ENCODE peak calls at places on chromosomes 4 and X, in five cellular contexts. B, X, E, S and G are unnamed samples.

GRCh38 chrX:139112432-139112831 is 400.9 kb upstream of the FGF13 start:
- DNase-seq in B (no peak), X (peak; percentile 48), E (no peak), S (no peak), G (no peak)

GRCh38 chr4:13626492-13627184 is 887 bp downstream of the BOD1L1 start:
- DNase-seq in B (no peak), X (peak; percentile 2), E (no peak), S (no peak), G (no peak)

GRCh38 chrX:124228849-124229248 is 103.6 kb upstream of the TEX13D start:
- DNase-seq in B (no peak), X (no peak), E (no peak), S (no peak), G (no peak)

GRCh38 chr4:114109776-114110175 is 130.3 kb upstream of the ARSJ start:
- DNase-seq in B (no peak), X (no peak), E (no peak), S (no peak), G (no peak)

GRCh38 chr4:30714408-30715031 is 5.6 kb upstream of the PCDH7 start:
- DNase-seq in B (peak; percentile 53), X (peak; percentile 64), E (peak; percentile 20), S (peak; percentile 73), G (peak; percentile 50)

GRCh38 chr4:107825072-107825789 is 499 bp downstream of the SGMS2 start:
- DNase-seq in B (peak; percentile 30), X (peak; percentile 46), E (peak; percentile 57), S (peak; percentile 29), G (peak; percentile 62)

GRCh38 chrX:63250253-63250868 is 100.8 kb downstream of the SPIN4 start:
- DNase-seq in B (peak; percentile 41), X (peak; percentile 73), E (peak; percentile 68), S (peak; percentile 48), G (peak; percentile 80)

GRCh38 chrX:115560211-115560977 is 580 bp upstream of the PLS3 start:
- DNase-seq in B (no peak), X (no peak), E (no peak), S (no peak), G (peak; percentile 82)

GRCh38 chrX:6732101-6732500 is 197.2 kb upstream of the VCX3A start:
- DNase-seq in B (no peak), X (no peak), E (no peak), S (no peak), G (no peak)

GRCh38 chrX:25968920-25969319 is 169.2 kb upstream of the MAGEB18 start:
- DNase-seq in B (peak; percentile 50), X (peak; percentile 1), E (peak; percentile 38), S (peak; percentile 52), G (no peak)

GRCh38 chrX:1205681-1206611 is 6.5 kb downstream of the CRLF2 start:
- DNase-seq in B (peak; percentile 43), X (peak; percentile 62), E (no peak), S (no peak), G (peak; percentile 60)

GRCh38 chr4:158015241-158015640 is 157.6 kb downstream of the GASK1B start:
- DNase-seq in B (no peak), X (peak; percentile 69), E (no peak), S (no peak), G (peak; percentile 47)

GRCh38 chr4:5635826-5636196 is 72.5 kb downstream of the EVC2 start:
- DNase-seq in B (no peak), X (peak; percentile 77), E (no peak), S (no peak), G (peak; percentile 11)

GRCh38 chr4:100348472-100348871 is 158.2 kb upstream of the DDIT4L start:
- DNase-seq in B (no peak), X (peak; percentile 66), E (peak; percentile 7), S (no peak), G (peak; percentile 68)

GRCh38 chr4:40434126-40434692 is 99.1 kb downstream of the CHRNA9 start:
- DNase-seq in B (no peak), X (no peak), E (no peak), S (no peak), G (no peak)

DNA sequence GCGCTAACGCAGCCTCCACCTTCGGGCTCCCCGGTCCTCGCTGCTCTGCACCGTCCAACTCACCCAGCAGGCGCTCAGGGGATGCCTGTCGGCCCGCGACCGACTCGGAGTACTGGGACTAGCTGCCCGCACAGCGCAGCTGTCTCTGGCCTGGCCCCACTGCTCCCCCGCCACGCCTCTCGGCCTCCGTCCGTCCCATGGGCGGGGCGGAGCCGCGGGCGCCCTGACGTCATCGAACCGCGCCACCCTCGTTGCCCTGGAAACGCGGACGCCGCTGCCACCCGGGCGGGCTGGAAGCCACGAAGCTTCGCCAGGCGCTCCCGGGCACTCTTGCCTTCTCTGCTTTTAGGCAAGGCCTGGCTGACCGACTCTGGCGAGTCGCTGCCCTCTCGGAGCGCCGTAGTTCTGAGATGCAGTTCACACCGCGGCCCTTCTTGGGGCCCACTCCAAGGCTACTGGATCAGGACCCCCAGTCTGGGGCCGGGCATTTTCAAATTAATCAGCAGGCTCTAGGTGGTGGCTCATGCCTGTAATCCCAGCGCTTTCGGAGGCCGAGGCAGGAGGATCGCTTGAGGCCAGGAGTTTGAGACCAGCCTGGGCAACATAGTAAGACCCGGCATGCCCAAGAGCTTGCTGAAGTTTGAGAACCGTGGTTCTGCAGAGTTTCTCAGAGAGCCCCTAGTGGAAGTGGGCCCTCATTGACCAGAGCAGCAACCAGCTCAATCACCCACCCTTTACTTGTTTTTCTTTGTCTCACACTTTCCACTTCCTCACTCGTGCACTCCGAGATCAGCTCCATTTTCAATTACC is 12.0 kb downstream of the ACOX3 start:
- DNase-seq in B (peak; percentile 95), X (peak; percentile 85), E (peak; percentile 84), S (peak; percentile 97), G (peak; percentile 88)
- TF ChIP-seq CTCF in B (peak; percentile 55), X (peak; percentile 66), E (peak; percentile 23), S (peak; percentile 53), G (peak; percentile 56)

GRCh38 chr4:176792348-176793059 is at the start of gene VEGFC:
- DNase-seq in B (peak; percentile 44), X (peak; percentile 79), E (peak; percentile 29), S (peak; percentile 65), G (peak; percentile 74)
- TF ChIP-seq CTCF in B (peak; percentile 21), X (no peak), E (no peak), S (no peak), G (no peak)

GRCh38 chrX:119693996-119694451 is 1.1 kb upstream of the SEPTIN6 start:
- DNase-seq in B (no peak), X (no peak), E (no peak), S (no peak), G (no peak)

GRCh38 chrX:119695535-119696050 is 2.6 kb upstream of the SEPTIN6 start:
- DNase-seq in B (no peak), X (no peak), E (no peak), S (no peak), G (no peak)

GRCh38 chrX:119694601-119695534 is 1.9 kb upstream of the SEPTIN6 start:
- DNase-seq in B (no peak), X (no peak), E (no peak), S (no peak), G (no peak)

GRCh38 chrX:119696251-119696890 is 3.4 kb upstream of the SEPTIN6 start:
- DNase-seq in B (no peak), X (no peak), E (no peak), S (no peak), G (no peak)

DNA sequence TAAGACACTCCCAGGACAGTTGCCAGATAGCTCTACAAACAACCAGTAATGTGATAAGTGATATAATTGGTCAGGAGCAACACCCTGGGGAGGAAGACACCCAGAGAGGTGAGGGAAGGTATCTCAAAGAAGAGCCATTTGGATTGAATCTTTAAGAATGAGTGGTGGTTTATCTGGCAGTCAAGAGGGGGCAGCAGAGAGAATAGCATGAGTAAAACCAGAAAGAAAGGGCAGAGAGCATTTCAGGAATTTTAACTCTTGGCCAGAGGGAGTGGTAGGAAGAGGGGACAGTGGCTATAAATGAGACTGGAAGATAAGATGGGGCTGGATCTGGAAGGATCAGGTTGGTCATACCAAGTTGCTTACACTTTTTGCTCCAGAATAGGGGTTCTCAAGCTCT is 5.9 kb upstream of the SEPTIN6 start:
- DNase-seq in B (peak; percentile 8), X (peak; percentile 59), E (peak; percentile 48), S (peak; percentile 30), G (peak; percentile 65)
- TF ChIP-seq CTCF in B (peak; percentile 65), X (peak; percentile 69), E (peak; percentile 6), S (peak; percentile 29), G (peak; percentile 69)

GRCh38 chr4:84482564-84483563 is 16.2 kb downstream of the NKX6-1 start:
- DNase-seq in B (no peak), X (no peak), E (peak; percentile 10), S (peak; percentile 88), G (no peak)
- TF ChIP-seq CTCF in B (peak; percentile 54), X (peak; percentile 61), E (no peak), S (peak; percentile 86), G (no peak)

GRCh38 chrX:68692651-68693050 is 45.2 kb downstream of the STARD8 start:
- DNase-seq in B (no peak), X (peak; percentile 48), E (no peak), S (no peak), G (no peak)
- TF ChIP-seq CTCF in B (no peak), X (no peak), E (no peak), S (no peak), G (no peak)

GRCh38 chr4:71188197-71188625 is 150.6 kb upstream of the SLC4A4 start:
- DNase-seq in B (no peak), X (peak; percentile 38), E (no peak), S (peak; percentile 13), G (no peak)

GRCh38 chr4:71186566-71187398 is 152.0 kb upstream of the SLC4A4 start:
- DNase-seq in B (peak; percentile 49), X (peak; percentile 61), E (no peak), S (peak; percentile 60), G (peak; percentile 42)

GRCh38 chr4:71186257-71186565 is 152.6 kb upstream of the SLC4A4 start:
- DNase-seq in B (no peak), X (peak; percentile 19), E (no peak), S (no peak), G (no peak)

GRCh38 chr4:71188951-71189350 is 149.9 kb upstream of the SLC4A4 start:
- DNase-seq in B (no peak), X (no peak), E (no peak), S (no peak), G (no peak)

DNA sequence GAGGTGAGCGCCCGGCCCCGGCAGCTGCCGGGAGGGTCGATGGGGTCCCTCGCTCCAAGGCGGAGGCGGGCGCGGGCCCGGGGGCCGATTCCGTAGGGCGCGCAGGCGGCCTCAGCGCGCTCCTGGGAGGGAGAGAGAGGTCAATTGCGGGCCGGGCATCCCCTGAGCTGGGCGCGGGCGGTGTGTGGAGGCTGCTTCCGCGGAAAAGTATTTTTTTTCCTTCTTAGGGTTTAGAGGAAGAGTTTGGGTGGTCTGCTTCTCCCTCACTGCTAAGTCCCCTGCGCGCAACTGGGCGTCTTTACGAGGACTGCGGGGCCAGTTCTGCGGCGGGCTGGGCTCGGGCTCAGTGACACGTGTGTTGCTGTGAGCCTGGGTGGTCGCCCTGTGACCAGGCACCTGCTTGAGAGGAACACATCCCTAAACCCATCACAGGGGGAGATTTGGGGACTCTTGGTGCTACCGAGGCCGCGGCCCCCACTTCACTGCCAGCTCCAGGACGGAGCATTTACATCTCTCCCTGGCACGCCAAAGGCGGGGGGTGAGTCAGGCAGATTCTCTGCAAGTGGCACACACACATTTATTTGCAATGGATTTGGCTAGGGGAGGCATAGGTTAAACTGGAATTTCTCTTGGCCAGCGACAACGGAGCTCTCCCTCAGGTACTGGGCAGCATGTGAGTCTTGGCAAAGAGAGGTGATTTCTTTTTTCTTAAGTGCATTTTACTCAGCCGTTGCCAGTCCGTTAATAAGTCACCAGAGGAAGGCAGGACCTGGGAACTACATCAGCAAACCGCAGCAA is 151.2 kb upstream of the SLC4A4 start:
- DNase-seq in B (no peak), X (peak; percentile 62), E (no peak), S (peak; percentile 11), G (no peak)
- TF ChIP-seq CTCF in B (peak; percentile 29), X (no peak), E (no peak), S (no peak), G (no peak)